ENCODE peak calls at places on chromosomes 4 and X, in four cellular contexts. One of them, this sample, is unnamed.

GRCh38 chr4:184818216-184818564 is 7.6 kb downstream of the ACSL1 start:
- DNase-seq in IMR-90: no peak
- DNase-seq in GM04504: no peak
- DNase-seq in T-helper 9 cell: no peak
- DNase-seq in this sample: no peak

GRCh38 chrX:150258463-150259430 is 104.4 kb upstream of the MAMLD1 start:
- DNase-seq in IMR-90: peak
- DNase-seq in GM04504: peak
- DNase-seq in T-helper 9 cell: no peak
- DNase-seq in this sample: peak

GRCh38 chr4:113604955-113605354 is 156.6 kb downstream of the CAMK2D start:
- DNase-seq in IMR-90: peak
- DNase-seq in GM04504: no peak
- DNase-seq in T-helper 9 cell: no peak
- DNase-seq in this sample: no peak

GRCh38 chr4:152340818-152341217 is 195.1 kb downstream of the FBXW7 start:
- DNase-seq in IMR-90: no peak
- DNase-seq in GM04504: no peak
- DNase-seq in T-helper 9 cell: no peak
- DNase-seq in this sample: no peak

GRCh38 chr4:116878280-116878679 is 207.1 kb downstream of the TRAM1L1 start:
- DNase-seq in IMR-90: no peak
- DNase-seq in GM04504: no peak
- DNase-seq in T-helper 9 cell: no peak
- DNase-seq in this sample: no peak

GRCh38 chr4:107689912-107690587 is 30.0 kb downstream of the PAPSS1 start:
- DNase-seq in IMR-90: peak
- DNase-seq in GM04504: peak
- DNase-seq in T-helper 9 cell: no peak
- DNase-seq in this sample: peak

GRCh38 chrX:82585868-82586267 is 922.2 kb upstream of the POU3F4 start:
- DNase-seq in IMR-90: no peak
- DNase-seq in GM04504: no peak
- DNase-seq in T-helper 9 cell: no peak
- DNase-seq in this sample: no peak

GRCh38 chr4:25351777-25352421 is 25.2 kb upstream of the ANAPC4 start:
- DNase-seq in IMR-90: peak
- DNase-seq in GM04504: peak
- DNase-seq in T-helper 9 cell: no peak
- DNase-seq in this sample: peak

This sample was measured in fibroblast of lung.